ENCODE peak calls at places on chromosome 20, in ten cellular contexts. One of them, this sample, is unnamed.

GRCh38 chr20:38260378-38261053 is at the start of gene KIAA1755:
- DNase-seq in fibroblast of lung: peak
- DNase-seq in pancreas: no peak
- DNase-seq in colonic mucosa: no peak
- DNase-seq in A673: no peak
- DNase-seq in lower lobe of right lung: no peak
- DNase-seq in CD4-positive, alpha-beta T cell: no peak
- DNase-seq in RWPE1: no peak
- DNase-seq in Calu3: no peak
- DNase-seq in WTC11: peak
- DNase-seq in this sample: peak

GRCh38 chr20:62641749-62642665 is at the start of gene SLCO4A1:
- DNase-seq in colonic mucosa: peak
- DNase-seq in lower lobe of right lung: peak
- DNase-seq in WTC11: peak
- DNase-seq in RWPE1: peak
- DNase-seq in fibroblast of lung: peak
- DNase-seq in CD4-positive, alpha-beta T cell: peak
- DNase-seq in Calu3: peak
- DNase-seq in pancreas: peak
- DNase-seq in A673: peak
- DNase-seq in this sample: peak

GRCh38 chr20:51525241-51526104 is 17.0 kb downstream of the NFATC2 start:
- DNase-seq in Calu3: no peak
- DNase-seq in CD4-positive, alpha-beta T cell: peak
- DNase-seq in lower lobe of right lung: no peak
- DNase-seq in fibroblast of lung: peak
- DNase-seq in RWPE1: no peak
- DNase-seq in A673: no peak
- DNase-seq in pancreas: no peak
- DNase-seq in colonic mucosa: peak
- DNase-seq in WTC11: no peak
- DNase-seq in this sample: no peak

GRCh38 chr20:14775778-14776177 is 438.4 kb upstream of the FLRT3 start:
- DNase-seq in fibroblast of lung: peak
- DNase-seq in Calu3: no peak
- DNase-seq in WTC11: no peak
- DNase-seq in colonic mucosa: no peak
- DNase-seq in lower lobe of right lung: no peak
- DNase-seq in RWPE1: peak
- DNase-seq in pancreas: no peak
- DNase-seq in CD4-positive, alpha-beta T cell: no peak
- DNase-seq in A673: no peak
- DNase-seq in this sample: no peak

GRCh38 chr20:50762045-50762422 is 30.7 kb downstream of the PARD6B start:
- DNase-seq in colonic mucosa: peak
- DNase-seq in Calu3: peak
- DNase-seq in WTC11: no peak
- DNase-seq in lower lobe of right lung: no peak
- DNase-seq in fibroblast of lung: no peak
- DNase-seq in RWPE1: no peak
- DNase-seq in pancreas: no peak
- DNase-seq in A673: no peak
- DNase-seq in CD4-positive, alpha-beta T cell: no peak
- DNase-seq in this sample: no peak

GRCh38 chr20:22949710-22950109 is 85.4 kb upstream of the SSTR4 start:
- DNase-seq in pancreas: no peak
- DNase-seq in Calu3: no peak
- DNase-seq in CD4-positive, alpha-beta T cell: no peak
- DNase-seq in RWPE1: no peak
- DNase-seq in WTC11: no peak
- DNase-seq in colonic mucosa: no peak
- DNase-seq in A673: no peak
- DNase-seq in lower lobe of right lung: no peak
- DNase-seq in fibroblast of lung: no peak
- DNase-seq in this sample: no peak

GRCh38 chr20:25341716-25342680 is 48.6 kb downstream of the ABHD12 start:
- DNase-seq in WTC11: no peak
- DNase-seq in Calu3: no peak
- DNase-seq in fibroblast of lung: peak
- DNase-seq in A673: no peak
- DNase-seq in CD4-positive, alpha-beta T cell: no peak
- DNase-seq in colonic mucosa: no peak
- DNase-seq in pancreas: no peak
- DNase-seq in RWPE1: peak
- DNase-seq in lower lobe of right lung: no peak
- DNase-seq in this sample: no peak

GRCh38 chr20:25299801-25300200 is 51.9 kb downstream of the PYGB start:
- DNase-seq in colonic mucosa: no peak
- DNase-seq in WTC11: no peak
- DNase-seq in Calu3: no peak
- DNase-seq in pancreas: no peak
- DNase-seq in lower lobe of right lung: no peak
- DNase-seq in fibroblast of lung: peak
- DNase-seq in A673: no peak
- DNase-seq in CD4-positive, alpha-beta T cell: no peak
- DNase-seq in RWPE1: peak
- DNase-seq in this sample: no peak

GRCh38 chr20:35635652-35636051 is 20.0 kb downstream of the SPAG4 start:
- DNase-seq in A673: no peak
- DNase-seq in Calu3: no peak
- DNase-seq in colonic mucosa: no peak
- DNase-seq in lower lobe of right lung: no peak
- DNase-seq in CD4-positive, alpha-beta T cell: no peak
- DNase-seq in fibroblast of lung: no peak
- DNase-seq in RWPE1: no peak
- DNase-seq in pancreas: no peak
- DNase-seq in WTC11: no peak
- DNase-seq in this sample: no peak

GRCh38 chr20:38825901-38826625 is 20.6 kb downstream of the PPP1R16B start:
- DNase-seq in pancreas: no peak
- DNase-seq in A673: peak
- DNase-seq in CD4-positive, alpha-beta T cell: no peak
- DNase-seq in Calu3: peak
- DNase-seq in WTC11: no peak
- DNase-seq in RWPE1: peak
- DNase-seq in lower lobe of right lung: no peak
- DNase-seq in colonic mucosa: no peak
- DNase-seq in fibroblast of lung: peak
- DNase-seq in this sample: peak

GRCh38 chr20:8196096-8196495 is 64.0 kb downstream of the PLCB1 start:
- DNase-seq in RWPE1: no peak
- DNase-seq in colonic mucosa: no peak
- DNase-seq in fibroblast of lung: no peak
- DNase-seq in A673: no peak
- DNase-seq in CD4-positive, alpha-beta T cell: no peak
- DNase-seq in lower lobe of right lung: no peak
- DNase-seq in pancreas: no peak
- DNase-seq in Calu3: no peak
- DNase-seq in WTC11: no peak
- DNase-seq in this sample: no peak

GRCh38 chr20:48006036-48006833 is 221.0 kb upstream of the SULF2 start:
- DNase-seq in CD4-positive, alpha-beta T cell: no peak
- DNase-seq in Calu3: no peak
- DNase-seq in WTC11: no peak
- DNase-seq in RWPE1: no peak
- DNase-seq in pancreas: no peak
- DNase-seq in colonic mucosa: no peak
- DNase-seq in lower lobe of right lung: no peak
- DNase-seq in fibroblast of lung: peak
- DNase-seq in A673: no peak
- DNase-seq in this sample: no peak

GRCh38 chr20:39576786-39577185 is 614.6 kb downstream of the DHX35 start:
- DNase-seq in pancreas: no peak
- DNase-seq in WTC11: no peak
- DNase-seq in colonic mucosa: no peak
- DNase-seq in fibroblast of lung: no peak
- DNase-seq in RWPE1: no peak
- DNase-seq in lower lobe of right lung: no peak
- DNase-seq in Calu3: no peak
- DNase-seq in CD4-positive, alpha-beta T cell: no peak
- DNase-seq in A673: peak
- DNase-seq in this sample: no peak

GRCh38 chr20:8693709-8694108 is 375.2 kb upstream of the PLCB4 start:
- DNase-seq in Calu3: no peak
- DNase-seq in colonic mucosa: no peak
- DNase-seq in lower lobe of right lung: no peak
- DNase-seq in pancreas: no peak
- DNase-seq in CD4-positive, alpha-beta T cell: no peak
- DNase-seq in A673: no peak
- DNase-seq in RWPE1: peak
- DNase-seq in WTC11: no peak
- DNase-seq in fibroblast of lung: peak
- DNase-seq in this sample: no peak

GRCh38 chr20:49631074-49631716 is 63.3 kb upstream of the PTGIS start:
- DNase-seq in A673: no peak
- DNase-seq in WTC11: no peak
- DNase-seq in CD4-positive, alpha-beta T cell: no peak
- DNase-seq in pancreas: no peak
- DNase-seq in RWPE1: no peak
- DNase-seq in fibroblast of lung: peak
- DNase-seq in lower lobe of right lung: no peak
- DNase-seq in colonic mucosa: no peak
- DNase-seq in Calu3: no peak
- DNase-seq in this sample: no peak

GRCh38 chr20:59222982-59223610 is 59.5 kb downstream of the ZNF831 start:
- DNase-seq in fibroblast of lung: no peak
- DNase-seq in colonic mucosa: no peak
- DNase-seq in RWPE1: no peak
- DNase-seq in WTC11: peak
- DNase-seq in A673: no peak
- DNase-seq in lower lobe of right lung: no peak
- DNase-seq in Calu3: no peak
- DNase-seq in pancreas: no peak
- DNase-seq in CD4-positive, alpha-beta T cell: no peak
- DNase-seq in this sample: no peak
- TF ChIP-seq CTCF in fibroblast of lung: no peak
- TF ChIP-seq CTCF in colonic mucosa: no peak
- TF ChIP-seq CTCF in RWPE1: no peak
- TF ChIP-seq CTCF in WTC11: no peak
- TF ChIP-seq CTCF in A673: no peak
- TF ChIP-seq CTCF in lower lobe of right lung: no peak
- TF ChIP-seq CTCF in Calu3: no peak
- TF ChIP-seq CTCF in pancreas: no peak
- TF ChIP-seq CTCF in CD4-positive, alpha-beta T cell: no peak
- TF ChIP-seq CTCF in this sample: no peak

GRCh38 chr20:32945710-32946221 is 58.5 kb downstream of the SUN5 start:
- DNase-seq in A673: peak
- DNase-seq in lower lobe of right lung: no peak
- DNase-seq in WTC11: no peak
- DNase-seq in Calu3: peak
- DNase-seq in RWPE1: peak
- DNase-seq in colonic mucosa: no peak
- DNase-seq in CD4-positive, alpha-beta T cell: no peak
- DNase-seq in fibroblast of lung: peak
- DNase-seq in pancreas: no peak
- DNase-seq in this sample: no peak
- TF ChIP-seq CTCF in A673: peak
- TF ChIP-seq CTCF in lower lobe of right lung: peak
- TF ChIP-seq CTCF in WTC11: peak
- TF ChIP-seq CTCF in Calu3: peak
- TF ChIP-seq CTCF in RWPE1: peak
- TF ChIP-seq CTCF in colonic mucosa: no peak
- TF ChIP-seq CTCF in CD4-positive, alpha-beta T cell: peak
- TF ChIP-seq CTCF in fibroblast of lung: peak
- TF ChIP-seq CTCF in pancreas: no peak
- TF ChIP-seq CTCF in this sample: peak

GRCh38 chr20:40797425-40797824 is 108.4 kb upstream of the MAFB start:
- DNase-seq in A673: peak
- DNase-seq in fibroblast of lung: peak
- DNase-seq in colonic mucosa: no peak
- DNase-seq in Calu3: peak
- DNase-seq in lower lobe of right lung: no peak
- DNase-seq in pancreas: no peak
- DNase-seq in CD4-positive, alpha-beta T cell: no peak
- DNase-seq in RWPE1: peak
- DNase-seq in WTC11: no peak
- DNase-seq in this sample: no peak
- TF ChIP-seq CTCF in A673: peak
- TF ChIP-seq CTCF in fibroblast of lung: peak
- TF ChIP-seq CTCF in colonic mucosa: peak
- TF ChIP-seq CTCF in Calu3: peak
- TF ChIP-seq CTCF in lower lobe of right lung: peak
- TF ChIP-seq CTCF in pancreas: no peak
- TF ChIP-seq CTCF in CD4-positive, alpha-beta T cell: no peak
- TF ChIP-seq CTCF in RWPE1: peak
- TF ChIP-seq CTCF in WTC11: peak
- TF ChIP-seq CTCF in this sample: peak

DNA sequence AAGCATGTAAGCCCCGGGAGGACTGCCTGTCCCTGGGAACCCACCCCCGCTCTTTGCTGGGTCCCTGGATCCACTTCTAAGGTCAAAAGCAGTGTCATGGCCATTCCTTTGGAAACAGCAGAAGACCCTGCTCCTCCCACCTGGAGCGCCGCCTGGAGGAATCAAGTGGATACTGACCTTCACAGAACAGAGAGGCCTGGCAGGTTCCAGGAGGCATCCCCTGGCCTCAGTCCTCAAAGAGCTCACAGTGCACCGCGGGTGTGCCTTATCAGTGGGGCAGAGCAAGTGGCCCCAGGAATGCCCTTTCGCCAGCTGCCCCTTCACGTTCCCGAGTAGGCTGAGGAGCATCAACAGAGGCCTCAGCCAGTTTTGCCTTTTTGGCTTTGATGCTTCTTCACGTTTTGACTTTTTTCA is 11.1 kb upstream of the SLC4A11 start:
- DNase-seq in A673: no peak
- DNase-seq in RWPE1: no peak
- DNase-seq in CD4-positive, alpha-beta T cell: no peak
- DNase-seq in WTC11: peak
- DNase-seq in colonic mucosa: no peak
- DNase-seq in pancreas: no peak
- DNase-seq in fibroblast of lung: no peak
- DNase-seq in Calu3: peak
- DNase-seq in lower lobe of right lung: no peak
- DNase-seq in this sample: peak
- TF ChIP-seq CTCF in A673: peak
- TF ChIP-seq CTCF in RWPE1: no peak
- TF ChIP-seq CTCF in CD4-positive, alpha-beta T cell: no peak
- TF ChIP-seq CTCF in WTC11: peak
- TF ChIP-seq CTCF in colonic mucosa: no peak
- TF ChIP-seq CTCF in pancreas: no peak
- TF ChIP-seq CTCF in fibroblast of lung: peak
- TF ChIP-seq CTCF in Calu3: no peak
- TF ChIP-seq CTCF in lower lobe of right lung: no peak
- TF ChIP-seq CTCF in this sample: peak

GRCh38 chr20:18263723-18264122 is 24.6 kb upstream of the ZNF133 start:
- DNase-seq in fibroblast of lung: peak
- DNase-seq in WTC11: no peak
- DNase-seq in CD4-positive, alpha-beta T cell: no peak
- DNase-seq in lower lobe of right lung: no peak
- DNase-seq in colonic mucosa: peak
- DNase-seq in RWPE1: no peak
- DNase-seq in A673: no peak
- DNase-seq in Calu3: peak
- DNase-seq in pancreas: no peak
- DNase-seq in this sample: no peak
- TF ChIP-seq CTCF in fibroblast of lung: no peak
- TF ChIP-seq CTCF in WTC11: no peak
- TF ChIP-seq CTCF in CD4-positive, alpha-beta T cell: no peak
- TF ChIP-seq CTCF in lower lobe of right lung: no peak
- TF ChIP-seq CTCF in colonic mucosa: no peak
- TF ChIP-seq CTCF in RWPE1: no peak
- TF ChIP-seq CTCF in A673: no peak
- TF ChIP-seq CTCF in Calu3: no peak
- TF ChIP-seq CTCF in pancreas: no peak
- TF ChIP-seq CTCF in this sample: no peak

This sample was measured in nephron progenitor cell.